ENCODE peak calls at places on chromosomes 7 and 10, in four cellular contexts. One of them, this sample, is unnamed.

GRCh38 chr10:130737622-130738021 is 573.9 kb downstream of the TCERG1L start:
- DNase-seq in mesothelial cell of epicardium: peak; percentile 70
- DNase-seq in spleen: no peak
- DNase-seq in adrenal gland: peak; percentile 24
- DNase-seq in this sample: no peak

GRCh38 chr7:52168085-52168484 is 851.5 kb upstream of the COBL start:
- DNase-seq in spleen: no peak
- DNase-seq in mesothelial cell of epicardium: no peak
- DNase-seq in adrenal gland: no peak
- DNase-seq in this sample: no peak

GRCh38 chr7:120988591-120989299 is at the start of gene CPED1:
- DNase-seq in spleen: peak; percentile 92
- DNase-seq in mesothelial cell of epicardium: peak; percentile 54
- DNase-seq in adrenal gland: peak; percentile 81
- DNase-seq in this sample: peak; percentile 29

GRCh38 chr7:40008218-40008815 is 58.3 kb downstream of the CDK13 start:
- DNase-seq in spleen: no peak
- DNase-seq in adrenal gland: no peak
- DNase-seq in mesothelial cell of epicardium: no peak
- DNase-seq in this sample: no peak

GRCh38 chr7:121515651-121516401 is 119.7 kb upstream of the FAM3C start:
- DNase-seq in mesothelial cell of epicardium: no peak
- DNase-seq in spleen: no peak
- DNase-seq in adrenal gland: no peak
- DNase-seq in this sample: no peak

GRCh38 chr7:7639847-7640220 is 718 bp upstream of the UMAD1 start:
- DNase-seq in mesothelial cell of epicardium: no peak
- DNase-seq in spleen: no peak
- DNase-seq in adrenal gland: no peak
- DNase-seq in this sample: peak; percentile 17

GRCh38 chr7:4214501-4215155 is 467.5 kb upstream of the FOXK1 start:
- DNase-seq in spleen: no peak
- DNase-seq in mesothelial cell of epicardium: no peak
- DNase-seq in adrenal gland: no peak
- DNase-seq in this sample: no peak

GRCh38 chr10:60238408-60239100 is 151.1 kb downstream of the ANK3 start:
- DNase-seq in spleen: no peak
- DNase-seq in adrenal gland: no peak
- DNase-seq in mesothelial cell of epicardium: no peak
- DNase-seq in this sample: peak; percentile 34

GRCh38 chr7:47470567-47471357 is 111.1 kb downstream of the TNS3 start:
- DNase-seq in mesothelial cell of epicardium: no peak
- DNase-seq in adrenal gland: no peak
- DNase-seq in spleen: no peak
- DNase-seq in this sample: peak; percentile 63

GRCh38 chr10:49139000-49139865 is 5.4 kb upstream of the FAM170B start:
- DNase-seq in spleen: no peak
- DNase-seq in mesothelial cell of epicardium: no peak
- DNase-seq in adrenal gland: no peak
- DNase-seq in this sample: no peak

GRCh38 chr7:75892634-75893272 is 13.9 kb downstream of the RHBDD2 start:
- DNase-seq in mesothelial cell of epicardium: no peak
- DNase-seq in adrenal gland: peak; percentile 70
- DNase-seq in spleen: no peak
- DNase-seq in this sample: peak; percentile 48

GRCh38 chr7:7418997-7419396 is 116.7 kb downstream of the COL28A1 start:
- DNase-seq in spleen: no peak
- DNase-seq in mesothelial cell of epicardium: no peak
- DNase-seq in adrenal gland: no peak
- DNase-seq in this sample: no peak

GRCh38 chr7:109864263-109864662 is 1226.7 kb upstream of the LRRN3 start:
- DNase-seq in spleen: no peak
- DNase-seq in adrenal gland: no peak
- DNase-seq in mesothelial cell of epicardium: no peak
- DNase-seq in this sample: no peak

GRCh38 chr10:128938488-128938887 is 528.6 kb upstream of the MGMT start:
- DNase-seq in adrenal gland: no peak
- DNase-seq in spleen: no peak
- DNase-seq in mesothelial cell of epicardium: no peak
- DNase-seq in this sample: no peak

GRCh38 chr10:13074562-13075451 is 25.2 kb upstream of the OPTN start:
- DNase-seq in adrenal gland: peak; percentile 81
- DNase-seq in mesothelial cell of epicardium: peak; percentile 81
- DNase-seq in spleen: peak; percentile 78
- DNase-seq in this sample: peak; percentile 63

GRCh38 chr7:149495785-149496641 is 1.6 kb downstream of the ZNF746 start:
- DNase-seq in mesothelial cell of epicardium: peak; percentile 81
- DNase-seq in spleen: no peak
- DNase-seq in adrenal gland: peak; percentile 93
- DNase-seq in this sample: peak; percentile 50

GRCh38 chr10:77526861-77527617 is 110.6 kb downstream of the KCNMA1 start:
- DNase-seq in spleen: no peak
- DNase-seq in mesothelial cell of epicardium: no peak
- DNase-seq in adrenal gland: no peak
- DNase-seq in this sample: no peak

GRCh38 chr7:122303971-122304603 is 463 bp downstream of the FEZF1 start:
- DNase-seq in adrenal gland: no peak
- DNase-seq in spleen: peak; percentile 61
- DNase-seq in mesothelial cell of epicardium: no peak
- DNase-seq in this sample: no peak

GRCh38 chr10:86688398-86688921 is 20.1 kb downstream of the LDB3 start:
- DNase-seq in spleen: no peak
- DNase-seq in adrenal gland: peak; percentile 83
- DNase-seq in mesothelial cell of epicardium: peak; percentile 60
- DNase-seq in this sample: peak; percentile 48

GRCh38 chr7:127792528-127793342 is 140.7 kb downstream of the SND1 start:
- DNase-seq in spleen: no peak
- DNase-seq in mesothelial cell of epicardium: no peak
- DNase-seq in adrenal gland: no peak
- DNase-seq in this sample: no peak

GRCh38 chr7:129434846-129435318 is 650 bp downstream of the STRIP2 start:
- DNase-seq in spleen: peak; percentile 79
- DNase-seq in mesothelial cell of epicardium: no peak
- DNase-seq in adrenal gland: no peak
- DNase-seq in this sample: no peak

GRCh38 chr10:62384057-62384446 is 9.9 kb downstream of the ZNF365 start:
- DNase-seq in spleen: no peak
- DNase-seq in adrenal gland: no peak
- DNase-seq in mesothelial cell of epicardium: no peak
- DNase-seq in this sample: no peak

GRCh38 chr10:132164801-132165278 is 21.9 kb upstream of the DPYSL4 start:
- DNase-seq in mesothelial cell of epicardium: no peak
- DNase-seq in adrenal gland: no peak
- DNase-seq in spleen: peak; percentile 69
- DNase-seq in this sample: no peak

GRCh38 chr7:5636914-5637313 is 144.5 kb downstream of the RNF216 start:
- DNase-seq in mesothelial cell of epicardium: no peak
- DNase-seq in spleen: peak; percentile 74
- DNase-seq in adrenal gland: peak; percentile 79
- DNase-seq in this sample: no peak

GRCh38 chr10:29702288-29703164 is 67.8 kb upstream of the SVIL start:
- DNase-seq in adrenal gland: no peak
- DNase-seq in spleen: no peak
- DNase-seq in mesothelial cell of epicardium: no peak
- DNase-seq in this sample: no peak

GRCh38 chr10:70662362-70663220 is 9.7 kb upstream of the ADAMTS14 start:
- DNase-seq in spleen: peak; percentile 29
- DNase-seq in mesothelial cell of epicardium: no peak
- DNase-seq in adrenal gland: no peak
- DNase-seq in this sample: no peak

GRCh38 chr7:81611805-81612204 is 158.0 kb downstream of the HGF start:
- DNase-seq in spleen: no peak
- DNase-seq in adrenal gland: no peak
- DNase-seq in mesothelial cell of epicardium: no peak
- DNase-seq in this sample: no peak

GRCh38 chr7:151710121-151710640 is 166.7 kb downstream of the PRKAG2 start:
- DNase-seq in adrenal gland: no peak
- DNase-seq in spleen: no peak
- DNase-seq in mesothelial cell of epicardium: no peak
- DNase-seq in this sample: no peak

GRCh38 chr7:55569797-55570196 is 2.5 kb downstream of the VOPP1 start:
- DNase-seq in adrenal gland: no peak
- DNase-seq in mesothelial cell of epicardium: peak; percentile 28
- DNase-seq in spleen: no peak
- DNase-seq in this sample: no peak

GRCh38 chr10:87861566-87861952 is 1.8 kb downstream of the KLLN start:
- DNase-seq in adrenal gland: peak; percentile 93
- DNase-seq in mesothelial cell of epicardium: no peak
- DNase-seq in spleen: peak; percentile 93
- DNase-seq in this sample: peak; percentile 91
- TF ChIP-seq CTCF in adrenal gland: no peak
- TF ChIP-seq CTCF in mesothelial cell of epicardium: no peak
- TF ChIP-seq CTCF in spleen: no peak
- TF ChIP-seq CTCF in this sample: peak; percentile 19

GRCh38 chr10:34962866-34963265 is 127.3 kb downstream of the CUL2 start:
- DNase-seq in adrenal gland: no peak
- DNase-seq in mesothelial cell of epicardium: no peak
- DNase-seq in spleen: no peak
- DNase-seq in this sample: no peak

GRCh38 chr10:34964166-34964800 is 125.9 kb downstream of the CUL2 start:
- DNase-seq in spleen: peak; percentile 48
- DNase-seq in mesothelial cell of epicardium: no peak
- DNase-seq in adrenal gland: no peak
- DNase-seq in this sample: no peak

GRCh38 chr10:34959321-34959720 is 130.8 kb downstream of the CUL2 start:
- DNase-seq in spleen: no peak
- DNase-seq in mesothelial cell of epicardium: no peak
- DNase-seq in adrenal gland: no peak
- DNase-seq in this sample: no peak

GRCh38 chr10:34959786-34960185 is 130.4 kb downstream of the CUL2 start:
- DNase-seq in mesothelial cell of epicardium: no peak
- DNase-seq in adrenal gland: no peak
- DNase-seq in spleen: peak; percentile 2
- DNase-seq in this sample: no peak

DNA sequence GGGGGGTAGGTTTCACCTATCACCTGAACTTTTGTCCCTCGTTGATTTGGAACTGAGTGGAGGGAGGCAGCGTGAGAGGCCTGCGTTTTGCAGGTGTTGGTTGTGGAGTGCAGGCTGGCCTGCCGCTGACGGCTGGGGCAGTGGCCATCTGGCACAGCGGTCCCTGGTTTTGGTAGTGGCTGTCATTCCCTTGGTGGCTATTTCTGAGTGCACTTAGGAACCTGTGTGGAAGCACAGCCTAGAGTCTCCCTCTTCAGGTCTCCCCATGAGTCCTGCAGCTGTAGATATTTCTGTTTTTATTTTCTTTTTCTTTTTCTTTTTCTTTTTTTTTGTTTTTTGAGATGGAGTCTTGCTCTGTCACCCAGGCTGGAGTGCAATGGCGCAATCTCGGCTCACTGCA is 129.2 kb downstream of the CUL2 start:
- DNase-seq in adrenal gland: no peak
- DNase-seq in mesothelial cell of epicardium: no peak
- DNase-seq in spleen: peak; percentile 44
- DNase-seq in this sample: no peak
- TF ChIP-seq CTCF in adrenal gland: no peak
- TF ChIP-seq CTCF in mesothelial cell of epicardium: no peak
- TF ChIP-seq CTCF in spleen: no peak
- TF ChIP-seq CTCF in this sample: peak; percentile 17

GRCh38 chr7:125061-125471 is 67.3 kb upstream of the FAM20C start:
- DNase-seq in adrenal gland: peak; percentile 39
- DNase-seq in mesothelial cell of epicardium: no peak
- DNase-seq in spleen: no peak
- DNase-seq in this sample: no peak

GRCh38 chr7:123237-123636 is 69.1 kb upstream of the FAM20C start:
- DNase-seq in adrenal gland: no peak
- DNase-seq in spleen: no peak
- DNase-seq in mesothelial cell of epicardium: no peak
- DNase-seq in this sample: no peak

GRCh38 chr7:126368-126767 is 66.0 kb upstream of the FAM20C start:
- DNase-seq in spleen: no peak
- DNase-seq in mesothelial cell of epicardium: no peak
- DNase-seq in adrenal gland: no peak
- DNase-seq in this sample: no peak

GRCh38 chr7:125661-126060 is 66.7 kb upstream of the FAM20C start:
- DNase-seq in adrenal gland: no peak
- DNase-seq in mesothelial cell of epicardium: no peak
- DNase-seq in spleen: no peak
- DNase-seq in this sample: no peak

DNA sequence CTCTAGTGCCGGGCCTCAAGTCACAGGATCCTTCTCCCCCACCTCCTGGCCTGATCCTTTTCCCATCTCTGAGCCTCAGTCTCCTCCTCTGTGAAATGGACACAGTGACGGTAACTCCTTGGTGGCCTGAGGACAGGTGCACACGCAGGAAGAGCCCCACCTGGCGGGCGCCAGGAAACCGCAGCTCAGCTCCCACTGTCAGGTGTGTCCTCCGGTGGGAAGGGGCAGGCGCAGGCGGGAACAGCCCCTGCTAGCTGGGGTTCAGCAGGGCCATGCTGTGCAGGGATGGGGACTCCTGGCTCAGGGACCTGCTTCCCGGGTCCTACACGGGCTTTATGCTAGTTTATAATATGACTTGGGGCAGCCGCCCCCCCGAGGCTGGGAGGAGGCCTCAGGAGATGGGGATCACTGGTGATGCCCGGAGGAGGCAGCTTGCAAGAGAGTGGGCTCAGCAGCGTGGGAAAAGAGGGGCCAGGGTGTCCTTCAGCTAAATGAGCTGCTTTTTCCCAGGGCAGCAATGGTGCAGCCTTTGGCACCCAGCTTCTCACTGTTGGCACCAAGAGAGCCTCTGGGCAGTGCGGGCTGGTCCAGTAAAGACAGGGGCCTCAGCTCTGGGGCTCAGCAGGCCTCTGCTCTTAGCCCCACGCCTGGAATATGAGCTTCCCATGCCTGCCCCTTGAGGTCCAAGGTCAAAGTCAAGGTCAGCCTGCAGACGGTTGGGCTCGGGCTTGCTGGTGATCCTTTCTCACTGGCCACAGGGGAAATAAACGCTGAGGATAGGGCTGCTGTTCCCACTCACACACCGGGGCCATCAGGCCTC is 68.0 kb upstream of the FAM20C start:
- DNase-seq in mesothelial cell of epicardium: no peak
- DNase-seq in spleen: no peak
- DNase-seq in adrenal gland: peak; percentile 31
- DNase-seq in this sample: no peak
- TF ChIP-seq CTCF in mesothelial cell of epicardium: no peak
- TF ChIP-seq CTCF in spleen: no peak
- TF ChIP-seq CTCF in adrenal gland: no peak
- TF ChIP-seq CTCF in this sample: no peak

GRCh38 chr10:3740157-3740871 is 44.7 kb downstream of the KLF6 start:
- DNase-seq in spleen: no peak
- DNase-seq in adrenal gland: no peak
- DNase-seq in mesothelial cell of epicardium: no peak
- DNase-seq in this sample: no peak

GRCh38 chr10:3737811-3738311 is 47.1 kb downstream of the KLF6 start:
- DNase-seq in adrenal gland: no peak
- DNase-seq in mesothelial cell of epicardium: no peak
- DNase-seq in spleen: no peak
- DNase-seq in this sample: no peak

GRCh38 chr10:3738855-3739350 is 46.1 kb downstream of the KLF6 start:
- DNase-seq in mesothelial cell of epicardium: no peak
- DNase-seq in spleen: no peak
- DNase-seq in adrenal gland: no peak
- DNase-seq in this sample: no peak

GRCh38 chr10:3734111-3734510 is 50.9 kb downstream of the KLF6 start:
- DNase-seq in spleen: no peak
- DNase-seq in adrenal gland: no peak
- DNase-seq in mesothelial cell of epicardium: no peak
- DNase-seq in this sample: no peak

GRCh38 chr10:3735175-3735574 is 49.8 kb downstream of the KLF6 start:
- DNase-seq in mesothelial cell of epicardium: no peak
- DNase-seq in spleen: no peak
- DNase-seq in adrenal gland: no peak
- DNase-seq in this sample: no peak
- TF ChIP-seq CTCF in mesothelial cell of epicardium: no peak
- TF ChIP-seq CTCF in spleen: no peak
- TF ChIP-seq CTCF in adrenal gland: no peak
- TF ChIP-seq CTCF in this sample: no peak

This sample was measured in prostate gland.